ENCODE peak calls at places on chromosomes 16 and 17, in six cellular contexts. Q, P, J, M, C and T are unnamed samples.

GRCh38 chr16:25957707-25958106 is 265.9 kb downstream of the HS3ST4 start:
- DNase-seq in M (no peak), P (no peak), Q (no peak), C (no peak), J (no peak), T (no peak)

GRCh38 chr17:59839646-59840328 is 53.0 kb downstream of the TUBD1 start:
- DNase-seq in M (no peak), Q (no peak), C (no peak), P (peak), J (no peak), T (no peak)

GRCh38 chr17:66548158-66548557 is 245.7 kb downstream of the PRKCA start:
- DNase-seq in M (peak), P (no peak), J (no peak), C (no peak), Q (no peak), T (no peak)

GRCh38 chr16:84739349-84740124 is 39.7 kb downstream of the USP10 start:
- DNase-seq in Q (no peak), C (no peak), M (no peak), P (no peak), J (no peak), T (no peak)

GRCh38 chr17:17633310-17633709 is 41.8 kb upstream of the PEMT start:
- DNase-seq in Q (no peak), J (no peak), P (no peak), C (no peak), M (no peak), T (no peak)

GRCh38 chr16:77562497-77562896 is 127.7 kb upstream of the ADAMTS18 start:
- DNase-seq in Q (no peak), M (no peak), J (no peak), C (no peak), P (no peak), T (no peak)

GRCh38 chr17:1769826-1770477 is 8.1 kb downstream of the SERPINF1 start:
- DNase-seq in P (no peak), M (peak), Q (no peak), J (no peak), C (peak), T (no peak)

GRCh38 chr16:31480851-31481250 is 2.1 kb upstream of the SLC5A2 start:
- DNase-seq in C (no peak), P (no peak), J (peak), M (no peak), Q (no peak), T (no peak)

GRCh38 chr16:7614022-7614795 is 281.6 kb downstream of the RBFOX1 start:
- DNase-seq in M (no peak), J (no peak), P (no peak), Q (no peak), C (no peak), T (no peak)

GRCh38 chr16:51175081-51175480 is 24.0 kb upstream of the SALL1 start:
- DNase-seq in C (no peak), J (no peak), M (no peak), P (no peak), Q (no peak), T (no peak)

GRCh38 chr17:77480509-77481215 is 339.9 kb downstream of the SEC14L1 start:
- DNase-seq in J (no peak), Q (no peak), P (no peak), C (peak), M (no peak), T (no peak)

GRCh38 chr16:75306102-75306762 is 54.8 kb upstream of the BCAR1 start:
- DNase-seq in M (no peak), Q (no peak), C (no peak), J (no peak), P (no peak), T (no peak)

GRCh38 chr16:65601781-65602180 is 479.9 kb upstream of the CDH11 start:
- DNase-seq in M (no peak), C (no peak), Q (no peak), P (no peak), J (no peak), T (no peak)

GRCh38 chr17:28282596-28282995 is 36.4 kb upstream of the TMEM97 start:
- DNase-seq in Q (no peak), P (no peak), J (no peak), M (no peak), C (no peak), T (no peak)

GRCh38 chr17:9370464-9370863 is 205.2 kb downstream of the STX8 start:
- DNase-seq in C (no peak), P (no peak), J (no peak), Q (no peak), M (no peak), T (no peak)

GRCh38 chr17:67200727-67201301 is 44.2 kb downstream of the HELZ start:
- DNase-seq in P (no peak), J (no peak), Q (peak), M (no peak), C (no peak), T (no peak)

GRCh38 chr17:34163123-34163522 is 92.0 kb upstream of the CCL2 start:
- DNase-seq in J (no peak), P (no peak), M (no peak), C (no peak), Q (no peak), T (no peak)

GRCh38 chr17:57275365-57275764 is 19.0 kb downstream of the MSI2 start:
- DNase-seq in Q (no peak), J (no peak), P (no peak), C (no peak), M (no peak), T (no peak)

GRCh38 chr17:8766731-8767130 is 8.4 kb upstream of the SPDYE4 start:
- DNase-seq in Q (no peak), M (no peak), J (no peak), C (no peak), P (no peak), T (no peak)

DNA sequence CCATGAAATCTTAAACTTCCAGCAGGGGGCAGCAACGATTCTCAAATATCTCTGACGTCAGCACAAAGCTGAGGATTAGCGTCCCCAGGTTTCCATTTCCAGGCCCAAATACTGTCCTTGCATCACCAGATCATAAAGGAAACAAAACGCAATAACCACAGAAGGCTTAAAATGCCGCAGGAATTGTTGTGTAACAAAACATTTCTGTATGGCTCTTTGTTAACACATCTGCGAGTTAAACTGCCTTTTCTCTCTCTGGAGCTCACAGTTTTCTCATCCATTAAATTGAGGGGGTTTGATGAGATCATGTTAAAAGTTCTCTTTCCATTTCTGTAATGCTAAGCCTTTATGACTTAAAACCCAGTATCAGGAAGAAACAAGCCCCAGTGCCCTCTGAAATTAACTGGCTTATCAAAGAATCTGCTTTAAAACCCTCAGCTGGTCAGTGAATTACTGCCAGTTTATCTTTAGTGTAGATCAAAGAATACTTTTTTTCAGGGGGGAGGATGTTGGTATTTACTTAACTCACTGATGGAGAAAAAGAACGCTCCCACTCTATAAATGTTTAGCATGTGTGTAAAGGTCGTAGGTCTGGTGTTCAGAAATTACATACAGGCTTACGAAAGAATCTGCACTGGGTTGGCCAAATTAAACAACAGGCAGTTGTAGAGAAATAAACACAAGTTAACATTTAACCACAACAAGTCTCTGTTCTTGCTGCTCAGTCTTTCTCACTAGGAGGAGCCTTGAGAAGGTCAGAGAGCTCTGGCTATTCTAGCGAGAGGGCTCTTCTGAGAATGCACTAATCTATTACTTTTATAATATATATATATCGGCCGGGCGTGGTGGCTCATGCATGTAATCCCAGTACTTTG is 10.6 kb upstream of the TERF2 start:
- DNase-seq in P (peak), J (peak), M (peak), C (no peak), Q (peak), T (no peak)
- H3K4me3 ChIP-seq in P (no peak), J (no peak), M (no peak), C (peak), Q (no peak), T (no peak)

GRCh38 chr16:970766-971581 is at the start of gene LMF1:
- DNase-seq in J (peak), Q (peak), M (peak), C (peak), P (peak), T (peak)
- H3K27ac ChIP-seq in J (peak), Q (peak), M (peak), C (peak), P (no peak), T (peak)

GRCh38 chr16:9901-10665 is 43.3 kb downstream of the POLR3K start:
- DNase-seq in J (no peak), M (peak), C (peak), Q (no peak), P (no peak), T (peak)
- H3K4me3 ChIP-seq in J (no peak), M (no peak), C (no peak), Q (peak), P (no peak), T (no peak)

GRCh38 chr16:68273459-68273858 is 9.1 kb downstream of the SLC7A6 start:
- DNase-seq in Q (no peak), M (no peak), C (no peak), P (no peak), J (no peak), T (no peak)
- H3K27ac ChIP-seq in Q (no peak), M (peak), C (no peak), P (no peak), J (no peak), T (no peak)

DNA sequence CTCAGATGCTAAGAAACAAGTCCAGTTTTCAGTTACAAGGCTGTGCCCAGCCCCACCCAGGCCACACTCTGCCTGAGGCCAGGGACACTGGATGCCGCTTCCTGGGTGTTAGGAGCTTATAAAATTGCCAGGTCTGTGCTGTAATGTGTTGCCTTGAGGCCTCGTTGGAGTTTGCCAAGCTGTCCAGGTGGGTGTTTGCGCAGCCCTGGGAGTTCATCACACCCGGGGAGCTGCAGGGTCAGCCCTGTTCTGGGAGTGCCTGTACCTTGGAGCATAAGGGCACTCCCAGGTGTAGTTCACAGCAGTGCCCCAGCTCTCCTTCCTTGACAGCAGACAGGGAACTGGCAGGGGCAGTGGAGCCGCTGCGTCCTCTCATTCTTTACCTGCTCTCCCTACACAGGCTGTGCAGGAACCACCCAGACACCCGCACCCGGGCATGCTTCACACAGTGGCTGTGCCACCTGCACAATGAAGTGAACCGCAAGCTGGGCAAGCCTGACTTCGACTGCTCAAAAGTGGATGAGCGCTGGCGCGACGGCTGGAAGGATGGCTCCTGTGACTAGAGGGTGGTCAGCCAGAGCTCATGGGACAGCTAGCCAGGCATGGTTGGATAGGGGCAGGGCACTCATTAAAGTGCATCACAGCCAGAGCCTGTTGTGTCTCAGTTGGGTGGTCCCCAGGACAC is 1.6 kb downstream of the GFER start:
- DNase-seq in P (no peak), M (no peak), C (peak), Q (no peak), J (no peak), T (no peak)
- H3K4me3 ChIP-seq in P (no peak), M (no peak), C (no peak), Q (no peak), J (no peak), T (no peak)

DNA sequence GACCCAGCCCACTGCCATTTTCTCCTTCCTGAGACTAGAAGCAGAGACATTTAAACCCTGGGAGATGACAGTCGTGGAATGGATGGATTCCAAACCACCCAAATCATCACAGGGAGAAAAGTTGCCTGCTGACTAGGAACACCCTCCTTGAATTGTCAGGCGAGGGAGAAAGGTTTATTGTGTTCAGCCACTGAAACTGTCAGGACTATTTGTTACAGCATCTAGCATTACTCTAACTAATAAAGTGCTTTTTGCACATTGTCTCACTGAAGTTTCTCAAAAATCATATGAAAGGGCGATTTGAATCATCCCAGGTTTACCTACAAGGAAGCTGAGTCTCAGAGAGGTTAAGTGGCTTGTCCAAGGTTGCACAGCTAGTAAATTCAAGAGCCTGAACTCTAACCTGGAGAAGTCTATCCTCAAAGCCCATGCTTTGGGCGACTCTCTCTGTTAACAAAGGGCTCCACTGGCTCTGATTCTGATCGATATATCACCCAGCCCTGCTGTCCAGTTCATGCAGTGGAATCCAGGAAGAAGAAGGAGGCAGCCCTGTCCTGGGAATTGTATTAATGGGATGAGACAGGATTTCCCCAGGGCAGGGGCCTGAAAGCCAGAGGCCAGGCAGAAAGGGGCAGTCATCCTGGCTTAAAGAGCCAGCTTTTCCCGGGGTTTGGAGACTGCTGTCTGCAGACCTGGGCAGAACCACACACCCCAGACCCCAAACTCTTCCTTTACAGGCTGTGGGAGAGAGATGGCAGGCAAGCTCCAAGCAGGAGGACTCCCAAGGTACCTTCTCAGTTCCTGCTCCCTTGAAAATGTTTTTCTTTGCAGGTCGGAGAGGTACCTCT is 37.5 kb downstream of the IRX3 start:
- DNase-seq in P (no peak), M (no peak), Q (no peak), J (no peak), C (no peak), T (no peak)
- H3K27ac ChIP-seq in P (no peak), M (no peak), Q (no peak), J (no peak), C (no peak), T (no peak)

DNA sequence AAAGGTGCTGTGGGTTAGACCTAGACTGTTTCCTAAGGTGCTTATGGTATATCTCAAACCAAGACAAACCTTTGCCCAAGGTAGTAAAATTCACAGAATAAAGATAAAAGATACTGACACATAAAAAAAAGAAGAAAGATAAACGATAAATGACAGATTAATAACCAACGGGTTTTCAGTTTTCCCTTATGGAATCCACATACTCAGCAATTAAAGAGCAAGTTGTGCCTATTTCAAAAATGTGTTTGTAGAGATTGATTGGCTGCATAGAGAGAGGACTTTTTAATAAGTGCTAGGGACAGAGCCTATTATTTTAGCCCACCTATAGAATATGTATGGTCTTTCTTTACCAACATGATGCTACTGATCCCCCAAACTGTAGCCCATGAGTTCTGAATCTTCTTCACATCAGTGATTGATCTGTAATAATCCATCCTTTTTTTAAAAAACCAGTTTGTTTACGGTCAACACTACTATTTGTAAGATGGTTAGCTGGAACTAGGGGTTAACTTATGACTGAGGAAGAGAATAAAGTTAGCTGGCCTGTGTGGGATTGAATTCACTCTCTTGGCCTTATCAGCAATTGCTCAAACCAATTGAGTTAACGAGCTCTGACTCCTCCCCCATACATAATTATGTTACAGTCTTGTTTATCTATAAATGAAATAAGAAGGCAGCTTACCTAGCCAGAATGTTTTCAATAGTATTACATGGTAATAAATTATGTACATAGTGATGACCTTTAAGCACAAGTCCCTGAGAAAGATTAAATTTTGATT is 53.8 kb downstream of the SNX11 start:
- DNase-seq in P (no peak), Q (no peak), J (no peak), C (no peak), M (no peak), T (no peak)
- H3K4me3 ChIP-seq in P (no peak), Q (no peak), J (no peak), C (no peak), M (no peak), T (no peak)

GRCh38 chr16:79183571-79183970 is 417.0 kb downstream of the MAF start:
- DNase-seq in P (no peak), C (no peak), M (no peak), Q (no peak), J (no peak), T (no peak)
- H3K27ac ChIP-seq in P (no peak), C (no peak), M (no peak), Q (no peak), J (no peak), T (no peak)